ENCODE peak calls at places on chromosomes 16 and 17, in nine cellular contexts. One of them, this sample, is unnamed.

GRCh38 chr17:30361766-30362279 is 16.9 kb upstream of the CPD start:
- DNase-seq in CD8-positive, alpha-beta memory T cell: no peak
- DNase-seq in RWPE2: no peak
- DNase-seq in posterior vena cava: no peak
- DNase-seq in body of pancreas: no peak
- DNase-seq in activated T-helper 9 cell treated with anti-CD3 and anti-CD28 coated beads, Interleukin-2, amount 50 U/mL, for 16 hours: no peak
- DNase-seq in DMS153: no peak
- DNase-seq in ascending aorta: no peak
- DNase-seq in Peyer's patch: no peak
- DNase-seq in this sample: no peak

GRCh38 chr17:62652251-62653001 is 25.0 kb downstream of the MRC2 start:
- DNase-seq in CD8-positive, alpha-beta memory T cell: no peak
- DNase-seq in RWPE2: no peak
- DNase-seq in posterior vena cava: peak; percentile 91
- DNase-seq in body of pancreas: peak; percentile 73
- DNase-seq in activated T-helper 9 cell treated with anti-CD3 and anti-CD28 coated beads, Interleukin-2, amount 50 U/mL, for 16 hours: no peak
- DNase-seq in DMS153: peak; percentile 70
- DNase-seq in ascending aorta: peak; percentile 42
- DNase-seq in Peyer's patch: no peak
- DNase-seq in this sample: peak; percentile 49

GRCh38 chr17:58285422-58285810 is 4.7 kb upstream of the MPO start:
- DNase-seq in CD8-positive, alpha-beta memory T cell: no peak
- DNase-seq in RWPE2: no peak
- DNase-seq in posterior vena cava: no peak
- DNase-seq in body of pancreas: no peak
- DNase-seq in activated T-helper 9 cell treated with anti-CD3 and anti-CD28 coated beads, Interleukin-2, amount 50 U/mL, for 16 hours: no peak
- DNase-seq in DMS153: no peak
- DNase-seq in ascending aorta: no peak
- DNase-seq in Peyer's patch: no peak
- DNase-seq in this sample: no peak

GRCh38 chr16:86740817-86741799 is 162.8 kb downstream of the FOXL1 start:
- DNase-seq in CD8-positive, alpha-beta memory T cell: no peak
- DNase-seq in RWPE2: no peak
- DNase-seq in posterior vena cava: peak; percentile 84
- DNase-seq in body of pancreas: peak; percentile 22
- DNase-seq in activated T-helper 9 cell treated with anti-CD3 and anti-CD28 coated beads, Interleukin-2, amount 50 U/mL, for 16 hours: no peak
- DNase-seq in DMS153: no peak
- DNase-seq in ascending aorta: peak; percentile 60
- DNase-seq in Peyer's patch: peak; percentile 26
- DNase-seq in this sample: no peak

GRCh38 chr16:10736926-10737625 is 6.6 kb upstream of the NUBP1 start:
- DNase-seq in CD8-positive, alpha-beta memory T cell: peak; percentile 47
- DNase-seq in RWPE2: no peak
- DNase-seq in posterior vena cava: no peak
- DNase-seq in body of pancreas: peak; percentile 75
- DNase-seq in activated T-helper 9 cell treated with anti-CD3 and anti-CD28 coated beads, Interleukin-2, amount 50 U/mL, for 16 hours: peak; percentile 35
- DNase-seq in DMS153: peak; percentile 63
- DNase-seq in ascending aorta: no peak
- DNase-seq in Peyer's patch: no peak
- DNase-seq in this sample: peak; percentile 45

GRCh38 chr16:47037396-47037745 is 63.9 kb upstream of the DNAJA2 start:
- DNase-seq in CD8-positive, alpha-beta memory T cell: peak; percentile 10
- DNase-seq in RWPE2: no peak
- DNase-seq in posterior vena cava: peak; percentile 83
- DNase-seq in body of pancreas: peak; percentile 24
- DNase-seq in activated T-helper 9 cell treated with anti-CD3 and anti-CD28 coated beads, Interleukin-2, amount 50 U/mL, for 16 hours: peak; percentile 10
- DNase-seq in DMS153: no peak
- DNase-seq in ascending aorta: no peak
- DNase-seq in Peyer's patch: no peak
- DNase-seq in this sample: peak; percentile 24

GRCh38 chr17:8151120-8151640 is 1.0 kb downstream of the PER1 start:
- DNase-seq in CD8-positive, alpha-beta memory T cell: peak; percentile 87
- DNase-seq in RWPE2: no peak
- DNase-seq in posterior vena cava: peak; percentile 99
- DNase-seq in body of pancreas: peak; percentile 86
- DNase-seq in activated T-helper 9 cell treated with anti-CD3 and anti-CD28 coated beads, Interleukin-2, amount 50 U/mL, for 16 hours: peak; percentile 84
- DNase-seq in DMS153: peak; percentile 14
- DNase-seq in ascending aorta: peak; percentile 85
- DNase-seq in Peyer's patch: peak; percentile 83
- DNase-seq in this sample: peak; percentile 79

GRCh38 chr17:9185142-9185541 is 163.8 kb downstream of the NTN1 start:
- DNase-seq in CD8-positive, alpha-beta memory T cell: no peak
- DNase-seq in RWPE2: no peak
- DNase-seq in posterior vena cava: no peak
- DNase-seq in body of pancreas: peak; percentile 29
- DNase-seq in activated T-helper 9 cell treated with anti-CD3 and anti-CD28 coated beads, Interleukin-2, amount 50 U/mL, for 16 hours: no peak
- DNase-seq in DMS153: no peak
- DNase-seq in ascending aorta: no peak
- DNase-seq in Peyer's patch: no peak
- DNase-seq in this sample: peak; percentile 71